ENCODE peak calls at places on chromosomes 4 and X, in five cellular contexts. C, O, V, G and R are unnamed samples.

GRCh38 chr4:153207561-153207960 is 3.3 kb downstream of the TRIM2 start:
- DNase-seq in C (peak; percentile 78), O (peak; percentile 30), G (peak; percentile 51), V (no peak), R (peak; percentile 49)

GRCh38 chr4:69743476-69744156 is 16.8 kb downstream of the SULT1B1 start:
- DNase-seq in C (no peak), G (no peak), O (no peak), V (no peak), R (no peak)

GRCh38 chr4:104500452-104500851 is 5.8 kb upstream of the CXXC4 start:
- DNase-seq in V (no peak), G (no peak), C (peak; percentile 38), O (no peak), R (no peak)

GRCh38 chr4:147749811-147750321 is 18.0 kb downstream of the ARHGAP10 start:
- DNase-seq in V (no peak), O (no peak), C (no peak), G (no peak), R (no peak)

GRCh38 chr4:30720021-30720655 is at the start of gene PCDH7:
- DNase-seq in C (peak; percentile 45), G (peak; percentile 46), V (peak; percentile 28), O (peak; percentile 83), R (no peak)

GRCh38 chr4:32962100-32962499 is 2241.9 kb downstream of the PCDH7 start:
- DNase-seq in C (no peak), O (no peak), V (no peak), G (no peak), R (no peak)

GRCh38 chr4:127400736-127401346 is 231.9 kb upstream of the INTU start:
- DNase-seq in G (peak; percentile 28), V (peak; percentile 47), C (peak; percentile 34), O (peak; percentile 86), R (peak; percentile 79)

GRCh38 chrX:42028113-42028512 is 104.8 kb upstream of the CASK start:
- DNase-seq in G (peak; percentile 2), C (no peak), O (no peak), V (no peak), R (peak; percentile 24)

GRCh38 chr4:182804131-182804530 is 113.1 kb downstream of the DCTD start:
- DNase-seq in V (no peak), O (no peak), G (no peak), C (no peak), R (no peak)

GRCh38 chr4:165740911-165741310 is 132.1 kb upstream of the TLL1 start:
- DNase-seq in V (no peak), O (no peak), C (no peak), G (no peak), R (no peak)

GRCh38 chr4:113328514-113328913 is 279.1 kb downstream of the ANK2 start:
- DNase-seq in O (no peak), V (no peak), G (peak; percentile 28), C (no peak), R (peak; percentile 47)

GRCh38 chr4:2068198-2068470 is 9.0 kb downstream of the NAT8L start:
- DNase-seq in C (peak; percentile 10), V (no peak), G (no peak), O (no peak), R (no peak)

GRCh38 chr4:123600426-123600825 is 203.8 kb downstream of the SPRY1 start:
- DNase-seq in C (no peak), V (no peak), O (no peak), G (no peak), R (no peak)
- H3K4me3 ChIP-seq in C (no peak overlapping the region), V (no peak overlapping the region), O (no peak overlapping the region), G (no peak overlapping the region), R (no peak overlapping the region)

GRCh38 chrX:69088171-69088938 is 76.9 kb downstream of the PJA1 start:
- DNase-seq in G (peak; percentile 62), O (peak; percentile 80), V (no peak), C (no peak), R (no peak)

GRCh38 chrX:69085826-69086225 is 79.4 kb downstream of the PJA1 start:
- DNase-seq in O (no peak), G (no peak), C (no peak), V (no peak), R (no peak)

GRCh38 chrX:69085151-69085550 is 80.1 kb downstream of the PJA1 start:
- DNase-seq in G (no peak), V (no peak), C (no peak), O (no peak), R (no peak)

GRCh38 chrX:69093960-69094935 is 71.0 kb downstream of the PJA1 start:
- DNase-seq in C (no peak), V (peak; percentile 50), O (peak; percentile 71), G (peak; percentile 68), R (peak; percentile 51)

DNA sequence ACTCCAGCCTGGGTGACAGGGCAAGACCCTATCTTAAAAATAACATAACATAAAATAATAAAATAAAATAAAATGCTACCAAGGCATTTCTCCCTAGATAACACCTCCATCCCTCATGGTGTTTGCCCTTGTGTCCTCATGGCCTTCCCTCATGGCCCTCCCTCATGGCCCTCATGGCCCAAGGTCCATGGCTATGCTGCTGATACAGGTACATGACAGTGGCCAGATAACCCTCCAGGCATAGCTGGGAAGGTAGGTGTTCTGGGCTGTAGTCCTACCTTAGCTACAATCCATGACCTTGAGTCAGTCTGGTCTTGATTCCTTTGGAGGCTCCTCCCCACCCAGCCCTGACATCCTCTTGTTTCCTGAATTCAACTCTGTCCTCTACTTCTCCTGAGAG is 75.2 kb downstream of the PJA1 start:
- DNase-seq in C (no peak), V (no peak), O (no peak), G (no peak), R (no peak)
- H3K4me1 ChIP-seq in C (no peaks in the 10 kb centered on the region), V (no peaks in the 10 kb centered on the region), O (no peaks in the 10 kb centered on the region), G (peaks cover 23% of the 10 kb centered on the region), R (no peaks in the 10 kb centered on the region)

GRCh38 chrX:65463550-65463949 is 71.0 kb downstream of the LAS1L start:
- DNase-seq in C (no peak), O (no peak), G (no peak), V (no peak), R (no peak)
- H3K4me3 ChIP-seq in C (no peak overlapping the region), O (no peak overlapping the region), G (no peak overlapping the region), V (no peak overlapping the region), R (no peak overlapping the region)

GRCh38 chr4:185196437-185196836 is 7.4 kb downstream of the CFAP97 start:
- DNase-seq in V (no peak), O (no peak), G (no peak), C (no peak), R (no peak)

GRCh38 chr4:185190001-185190856 is 13.6 kb downstream of the CFAP97 start:
- DNase-seq in V (no peak), G (no peak), C (no peak), O (no peak), R (no peak)

GRCh38 chr4:185192059-185192458 is 11.7 kb downstream of the CFAP97 start:
- DNase-seq in C (no peak), G (no peak), V (no peak), O (no peak), R (no peak)

GRCh38 chr4:185194924-185195632 is 8.7 kb downstream of the CFAP97 start:
- DNase-seq in V (no peak), G (no peak), O (no peak), C (no peak), R (no peak)
- H3K4me1 ChIP-seq in V (no peaks in the 10 kb centered on the region), G (no peaks in the 10 kb centered on the region), O (no peaks in the 10 kb centered on the region), C (no peaks in the 10 kb centered on the region), R (no peaks in the 10 kb centered on the region)

DNA sequence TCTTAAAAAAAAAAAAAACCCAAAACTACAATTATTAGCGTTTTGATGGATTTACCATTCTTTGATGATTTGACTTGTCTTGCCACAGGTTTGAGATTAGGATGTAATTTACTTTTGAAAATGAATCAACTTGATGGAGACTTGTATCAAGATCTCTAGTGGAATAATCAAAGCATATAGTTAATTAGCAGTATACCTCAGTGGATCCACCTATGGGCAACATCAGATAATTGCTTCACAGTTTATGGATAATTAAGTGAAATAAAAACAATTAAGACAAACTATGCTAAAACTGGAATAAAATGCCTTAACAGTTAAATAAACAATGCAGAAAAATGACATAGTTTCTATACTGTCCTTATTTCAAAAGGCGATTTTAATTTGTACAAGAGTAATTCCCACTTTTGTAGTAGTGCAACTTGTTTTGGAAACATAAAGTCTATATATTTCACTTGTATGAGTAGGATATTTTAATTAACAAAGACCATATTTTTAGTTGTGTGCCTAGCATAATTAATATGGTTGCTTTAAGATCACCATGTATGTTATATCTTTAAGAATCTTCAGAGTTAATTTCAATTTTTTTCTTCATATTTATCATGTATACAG is 4.2 kb downstream of the CPEB2 start:
- DNase-seq in O (peak; percentile 60), G (no peak), V (no peak), C (no peak), R (no peak)
- H3K4me3 ChIP-seq in O (peak overlapping the region; percentile 77), G (peak overlapping the region; percentile 96), V (peak overlapping the region; percentile 95), C (no peak overlapping the region), R (peak overlapping the region; percentile 97)

DNA sequence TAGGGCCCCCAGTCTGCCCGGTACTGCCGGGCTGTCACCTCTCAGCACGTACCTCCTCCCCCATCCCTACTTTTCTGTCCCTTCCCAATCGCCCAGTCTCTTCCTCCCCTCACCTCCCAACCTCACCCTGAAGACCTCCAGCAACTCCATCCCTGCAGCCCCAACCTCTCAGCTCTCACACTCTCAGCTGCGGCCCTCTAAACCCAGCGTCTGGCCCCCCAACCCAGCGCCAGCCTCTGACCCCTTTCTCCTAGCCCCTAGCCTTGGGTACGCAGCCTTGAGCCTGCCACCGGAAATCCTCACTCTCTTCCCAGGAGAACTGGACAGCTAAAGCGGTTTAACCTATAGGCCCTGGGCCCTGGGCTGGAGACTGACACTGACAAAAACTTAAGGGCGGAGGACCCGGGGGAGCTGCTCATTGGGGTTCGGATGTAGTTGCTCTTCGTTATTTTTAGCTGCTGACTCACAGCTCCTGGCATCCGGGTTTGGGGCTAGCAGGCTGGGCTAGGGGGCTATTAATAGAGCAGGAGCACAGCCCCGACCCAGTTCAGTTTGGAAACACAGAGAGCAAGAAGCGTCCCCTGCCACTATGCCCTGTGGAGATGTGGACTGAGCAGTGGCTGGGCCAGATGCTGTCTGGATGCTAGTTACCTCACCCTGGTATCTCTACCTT is 9.6 kb upstream of the DLG3 start:
- DNase-seq in C (no peak), V (peak; percentile 54), O (peak; percentile 48), G (no peak), R (no peak)
- H3K4me1 ChIP-seq in C (no peaks in the 10 kb centered on the region), V (no peaks in the 10 kb centered on the region), O (no peaks in the 10 kb centered on the region), G (peaks cover 8% of the 10 kb centered on the region), R (no peaks in the 10 kb centered on the region)